ENCODE peak calls at places on chromosomes 4 and X, in four cellular contexts. M is ascending aorta, I is lower leg skin, V is uterus. U is an unnamed sample.

GRCh38 chrX:84956304-84956703 is 47.4 kb upstream of the APOOL start:
- DNase-seq in M (no peak), I (no peak), V (no peak), U (no peak)

GRCh38 chrX:12805333-12805732 is 14.1 kb downstream of the PRPS2 start:
- DNase-seq in M (no peak), I (no peak), V (no peak), U (no peak)

GRCh38 chr4:95742179-95742578 is 97.7 kb upstream of the PDHA2 start:
- DNase-seq in V (no peak), I (no peak), M (no peak), U (no peak)

GRCh38 chr4:118888666-118889312 is at the start of gene SYNPO2:
- DNase-seq in M (peak; percentile 94), V (peak; percentile 90), I (peak; percentile 69), U (peak; percentile 22)

GRCh38 chrX:104166735-104167436 is 633 bp downstream of the FAM199X start:
- DNase-seq in M (no peak), I (no peak), V (no peak), U (no peak)

GRCh38 chrX:39823848-39824247 is 273.9 kb downstream of the BCOR start:
- DNase-seq in V (no peak), I (no peak), M (no peak), U (no peak)

GRCh38 chr4:162497564-162498167 is 333.9 kb upstream of the FSTL5 start:
- DNase-seq in I (no peak), V (no peak), M (no peak), U (no peak)

GRCh38 chrX:23784487-23785301 is 1.7 kb downstream of the SAT1 start:
- DNase-seq in V (no peak), I (no peak), M (no peak), U (no peak)

GRCh38 chr4:123553279-123553678 is 156.7 kb downstream of the SPRY1 start:
- DNase-seq in I (no peak), M (no peak), V (no peak), U (no peak)

GRCh38 chr4:145352438-145353145 is 129.1 kb upstream of the SMAD1 start:
- DNase-seq in I (no peak), V (no peak), M (no peak), U (no peak)

GRCh38 chr4:56937262-56937661 is 29.6 kb downstream of the REST start:
- DNase-seq in V (no peak), M (no peak), I (no peak), U (no peak)

GRCh38 chr4:140300271-140300970 is 73.0 kb upstream of the SCOC start:
- DNase-seq in M (no peak), I (peak; percentile 28), V (peak; percentile 22), U (no peak)

GRCh38 chr4:189656551-189657165 is 284.0 kb upstream of the FRG1 start:
- DNase-seq in V (no peak), I (no peak), M (no peak), U (no peak)

GRCh38 chrX:30533261-30533660 is 44.3 kb downstream of the TASL start:
- DNase-seq in I (no peak), M (no peak), V (no peak), U (no peak)

GRCh38 chr4:88791274-88791673 is 93.6 kb upstream of the NAP1L5 start:
- DNase-seq in V (no peak), M (no peak), I (no peak), U (no peak)

GRCh38 chr4:145035494-145036136 is 62.4 kb downstream of the ANAPC10 start:
- DNase-seq in I (no peak), M (no peak), V (no peak), U (no peak)

GRCh38 chrX:144916785-144917184 is 330.5 kb upstream of the SPANXN1 start:
- DNase-seq in I (no peak), M (no peak), V (no peak), U (no peak)

DNA sequence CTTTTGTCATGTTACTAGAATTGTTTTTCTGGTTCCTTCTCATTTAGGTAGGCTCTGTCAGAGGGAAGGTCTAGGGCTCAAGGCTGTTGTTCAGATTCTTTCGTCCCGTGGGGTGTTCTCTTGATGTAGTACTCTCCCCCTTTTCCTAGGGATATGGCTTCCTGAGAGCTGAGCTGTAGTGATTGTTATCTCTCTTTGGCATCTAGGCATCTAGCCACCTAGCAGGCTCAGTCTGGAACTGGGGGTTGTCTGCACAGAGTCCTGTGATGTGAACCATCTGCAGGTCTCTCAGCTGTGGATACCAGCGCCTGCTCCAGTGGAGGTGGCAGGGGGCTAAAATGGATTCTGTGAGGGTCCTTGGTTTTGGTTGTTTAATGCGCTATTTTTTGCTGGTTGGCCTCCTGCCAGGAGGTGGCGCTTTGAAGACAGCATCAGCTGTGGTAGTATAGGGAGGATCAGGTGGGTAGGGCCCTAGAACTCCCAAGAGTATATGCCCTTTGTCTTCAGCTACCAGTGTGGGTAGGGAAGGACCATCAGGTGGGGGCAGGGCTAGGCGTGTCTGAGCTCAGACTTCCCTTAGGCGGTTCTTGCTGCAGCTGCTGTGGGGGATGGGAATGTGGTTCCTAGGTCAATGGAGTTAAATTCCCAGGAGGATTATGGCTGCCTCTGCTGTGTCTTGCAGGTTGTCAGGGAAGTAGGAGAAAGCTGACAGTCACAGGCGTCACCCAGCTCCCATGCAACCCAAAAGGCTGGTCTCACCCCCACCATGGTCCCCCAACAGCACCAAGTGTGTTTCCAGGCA is 78.0 kb upstream of the RAB40AL start:
- DNase-seq in I (no peak), V (no peak), M (no peak), U (no peak)
- TF ChIP-seq CTCF in I (no peak), V (no peak), M (no peak), U (no peak)

GRCh38 chr4:16505726-16506125 is 279.5 kb upstream of the TAPT1 start:
- DNase-seq in I (no peak), V (no peak), M (no peak), U (no peak)
- TF ChIP-seq CTCF in I (no peak), V (peak; percentile 13), M (peak; percentile 39), U (no peak)

GRCh38 chr4:134650461-134650860 is 448.9 kb upstream of the PABPC4L start:
- DNase-seq in M (no peak), V (no peak), I (no peak), U (no peak)
- TF ChIP-seq CTCF in M (no peak), V (no peak), I (no peak), U (no peak)

GRCh38 chr4:52911684-52912294 is 49.7 kb downstream of the RASL11B start:
- DNase-seq in V (peak; percentile 53), I (peak; percentile 58), M (peak; percentile 73), U (peak; percentile 26)
- TF ChIP-seq CTCF in V (peak; percentile 39), I (no peak), M (peak; percentile 51), U (peak; percentile 60)

GRCh38 chrX:57817302-57817701 is 93.0 kb downstream of the ZXDA start:
- DNase-seq in V (no peak), I (no peak), M (no peak), U (no peak)

GRCh38 chrX:57822398-57822797 is 87.9 kb downstream of the ZXDA start:
- DNase-seq in V (no peak), M (no peak), I (no peak), U (no peak)

GRCh38 chrX:57821703-57822375 is 88.4 kb downstream of the ZXDA start:
- DNase-seq in V (no peak), I (peak; percentile 30), M (no peak), U (no peak)
- TF ChIP-seq CTCF in V (peak; percentile 58), I (no peak), M (peak; percentile 61), U (peak; percentile 38)

GRCh38 chr4:2046031-2046961 is 12.8 kb upstream of the NAT8L start:
- DNase-seq in I (no peak), V (no peak), M (peak; percentile 48), U (no peak)
- TF ChIP-seq CTCF in I (no peak), V (no peak), M (no peak), U (no peak)

DNA sequence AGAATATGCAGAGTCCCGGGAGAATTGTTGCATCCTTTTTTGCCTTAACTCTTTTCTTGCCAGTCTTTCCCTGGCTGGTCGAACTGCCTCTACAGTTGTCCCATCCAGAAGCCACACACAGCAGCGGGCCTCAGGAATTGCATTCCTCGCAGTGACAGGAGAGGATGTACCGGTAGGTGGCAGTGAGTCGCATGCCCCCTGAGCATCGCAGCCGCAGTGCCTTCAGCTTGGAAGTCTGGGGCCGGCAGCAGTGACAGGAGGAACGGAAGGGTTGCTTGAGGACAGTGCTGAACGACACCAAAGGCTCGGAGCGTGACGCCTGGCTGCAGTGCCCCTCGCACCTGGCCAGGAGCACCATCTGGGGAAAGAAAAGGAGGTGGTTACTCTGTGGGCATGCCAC is 23.5 kb downstream of the NDP start:
- DNase-seq in V (no peak), M (no peak), I (no peak), U (no peak)
- TF ChIP-seq CTCF in V (no peak), M (peak; percentile 36), I (no peak), U (no peak)

U was measured in activated B cell treated with CpG ODN at 0.5 μM for 24 hours.